ENCODE peak calls at places on chromosome 2, in four cellular contexts. K is tibial nerve, P is fibroblast of the aortic adventitia, E is K562. M is an unnamed sample.

GRCh38 chr2:235679471-235679870 is 185.6 kb downstream of the AGAP1 start:
- DNase-seq in K (no peak), P (no peak), E (no peak), M (no peak)

GRCh38 chr2:233919938-233920337 is 2.8 kb downstream of the TRPM8 start:
- DNase-seq in K (no peak), P (peak), E (no peak), M (peak)

GRCh38 chr2:148876589-148877402 is 1.8 kb downstream of the KIF5C start:
- DNase-seq in K (no peak), P (no peak), E (no peak), M (no peak)

GRCh38 chr2:44680424-44680971 is 261.0 kb upstream of the SIX3 start:
- DNase-seq in K (no peak), P (no peak), E (no peak), M (no peak)

GRCh38 chr2:235255716-235256115 is 238.1 kb upstream of the AGAP1 start:
- DNase-seq in K (no peak), P (no peak), E (no peak), M (no peak)

GRCh38 chr2:203476881-203477280 is 58.2 kb downstream of the RAPH1 start:
- DNase-seq in K (no peak), P (no peak), E (no peak), M (no peak)

GRCh38 chr2:151947524-151948165 is 119.4 kb upstream of the ARL5A start:
- DNase-seq in K (no peak), P (peak), E (no peak), M (no peak)

GRCh38 chr2:223238301-223238700 is 186.3 kb downstream of the KCNE4 start:
- DNase-seq in K (no peak), P (no peak), E (no peak), M (peak)

GRCh38 chr2:69584127-69584889 is 59.2 kb downstream of the AAK1 start:
- DNase-seq in K (no peak), P (no peak), E (no peak), M (no peak)

GRCh38 chr2:232838406-232838874 is 31.6 kb upstream of the SNORC start:
- DNase-seq in K (no peak), P (no peak), E (peak), M (peak)

GRCh38 chr2:206260427-206261012 is 13.9 kb upstream of the ZDBF2 start:
- DNase-seq in K (no peak), P (peak), E (peak), M (peak)
- TF ChIP-seq CTCF in K (no peak), P (peak), E (peak), M (peak)

GRCh38 chr2:86309966-86310365 is 27.5 kb downstream of the REEP1 start:
- DNase-seq in K (no peak), P (no peak), E (no peak), M (no peak)
- TF ChIP-seq CTCF in K (no peak), P (no peak), E (no peak), M (no peak)

DNA sequence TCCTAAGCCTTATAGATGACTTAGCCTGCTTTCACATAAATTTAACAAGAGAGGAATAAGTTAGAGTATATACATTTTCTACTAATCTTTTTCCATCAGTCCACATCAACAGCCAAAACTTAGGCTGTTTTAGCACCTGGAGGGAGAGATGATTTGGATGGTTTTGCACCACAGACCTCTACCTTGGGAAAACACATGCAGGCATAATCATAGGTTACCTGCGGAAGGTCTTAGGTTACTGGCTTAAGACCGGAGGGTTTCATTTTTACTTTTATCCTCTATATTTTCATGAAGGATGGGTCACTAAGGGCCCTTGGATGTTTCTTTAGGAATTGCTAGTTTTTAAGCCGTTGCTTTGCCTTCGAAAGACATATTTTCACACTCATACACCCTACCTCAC is 66.0 kb downstream of the MYO1B start:
- DNase-seq in K (no peak), P (no peak), E (no peak), M (no peak)
- TF ChIP-seq CTCF in K (no peak), P (no peak), E (no peak), M (no peak)

GRCh38 chr2:168338292-168338691 is 90.9 kb upstream of the STK39 start:
- DNase-seq in K (no peak), P (no peak), E (no peak), M (no peak)

GRCh38 chr2:168338803-168339437 is 91.5 kb upstream of the STK39 start:
- DNase-seq in K (no peak), P (no peak), E (no peak), M (no peak)

GRCh38 chr2:168340931-168341330 is 93.5 kb upstream of the STK39 start:
- DNase-seq in K (no peak), P (peak), E (no peak), M (no peak)

DNA sequence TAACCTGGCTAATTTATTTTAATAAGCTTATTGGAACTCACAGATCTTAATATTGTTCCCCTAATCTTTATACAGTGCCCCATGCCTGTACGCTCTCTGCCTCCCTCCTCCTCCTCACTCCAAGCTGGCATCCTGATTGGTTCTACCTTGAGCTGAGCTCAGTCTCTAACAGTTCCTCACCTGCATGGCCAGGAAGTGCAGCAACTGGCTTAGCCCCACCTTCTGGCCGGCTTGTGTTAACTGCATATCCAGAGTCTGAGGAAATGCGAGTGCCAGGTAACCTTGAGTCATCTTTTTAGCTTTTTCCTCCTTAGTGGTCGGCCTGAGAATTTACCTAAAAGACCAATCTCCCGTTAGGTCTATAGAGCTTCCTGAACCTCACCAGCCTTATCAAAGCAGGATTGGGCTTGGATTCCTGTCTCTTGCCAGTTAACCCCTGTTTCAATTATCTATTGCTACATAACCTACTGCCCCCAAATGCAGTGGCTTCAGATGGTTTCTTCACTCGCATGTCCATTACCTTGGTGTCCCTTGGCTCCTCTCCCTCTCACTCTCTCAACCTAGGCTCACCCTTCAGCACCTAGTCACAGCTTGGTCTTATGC is 89.5 kb upstream of the STK39 start:
- DNase-seq in K (no peak), P (no peak), E (no peak), M (no peak)
- TF ChIP-seq CTCF in K (no peak), P (no peak), E (peak), M (peak)

DNA sequence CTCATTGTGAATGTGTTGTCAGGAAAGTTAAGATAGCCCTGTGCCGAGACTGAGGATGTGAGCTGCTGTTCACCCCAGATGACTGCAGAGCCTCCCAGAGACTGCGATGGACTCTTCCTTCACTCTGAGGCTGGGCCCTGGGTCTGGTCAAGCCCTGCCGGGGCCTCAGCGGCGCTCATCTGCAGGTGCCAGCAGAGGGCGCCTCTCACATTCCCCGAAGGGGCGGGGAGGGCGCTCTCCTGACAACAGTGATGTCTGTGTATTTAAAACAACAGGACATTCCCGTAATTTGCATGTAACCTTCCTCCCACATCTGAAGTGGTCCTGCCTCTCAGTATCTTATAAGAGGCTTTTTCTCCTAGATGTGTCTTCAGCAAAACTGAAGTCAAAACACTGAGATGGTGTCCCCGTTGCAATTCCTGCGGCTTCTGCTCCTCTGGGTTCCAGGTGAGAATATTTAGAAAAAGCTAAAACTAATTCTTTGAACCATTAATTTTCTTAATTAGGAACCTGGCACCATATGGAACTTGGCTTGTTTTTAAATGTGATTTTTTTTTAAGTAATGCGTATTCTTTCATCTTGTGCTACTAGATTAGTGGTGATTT is 1377.9 kb downstream of the RPIA start:
- DNase-seq in K (no peak), P (peak), E (peak), M (peak)
- TF ChIP-seq CTCF in K (peak), P (peak), E (peak), M (peak)

DNA sequence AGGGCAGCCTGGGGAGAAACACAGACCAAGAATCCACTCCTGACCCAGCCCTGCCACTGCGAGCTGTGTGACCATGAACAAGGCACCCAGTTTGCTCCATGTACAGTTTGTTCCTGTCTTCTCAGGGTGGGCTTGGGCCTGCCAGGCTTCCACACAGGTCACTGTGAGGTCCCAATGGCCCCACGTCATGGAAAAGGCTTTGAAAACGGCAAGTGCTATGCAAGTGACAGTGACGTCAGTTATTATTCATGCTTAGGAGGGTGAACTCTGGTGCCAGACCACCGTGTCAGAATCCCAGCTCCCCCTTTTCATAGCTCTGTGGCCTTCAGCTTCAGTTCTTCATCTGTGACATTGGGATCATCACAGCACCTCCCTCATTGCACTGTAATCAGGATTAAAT is 87.1 kb downstream of the TNS1 start:
- DNase-seq in K (no peak), P (no peak), E (no peak), M (no peak)
- TF ChIP-seq CTCF in K (no peak), P (no peak), E (no peak), M (no peak)

M was measured in HFFc6.